ENCODE peak calls at places on chromosomes 1 and 21, in six cellular contexts. One of them, this sample, is unnamed. For H3K9me3, the result is how much of the 10 kb centered on the place peaks cover.

GRCh38 chr1:26607191-26607590 is 77.6 kb downstream of the RPS6KA1 start:
- DNase-seq in colonic mucosa: no peak
- DNase-seq in right lobe of liver: no peak
- DNase-seq in prostate gland: no peak
- DNase-seq in cardiac muscle cell: peak
- DNase-seq in pancreas: no peak
- DNase-seq in this sample: no peak

GRCh38 chr1:170932236-170932635 is 3.1 kb upstream of the MROH9 start:
- DNase-seq in colonic mucosa: no peak
- DNase-seq in right lobe of liver: no peak
- DNase-seq in prostate gland: no peak
- DNase-seq in cardiac muscle cell: no peak
- DNase-seq in pancreas: no peak
- DNase-seq in this sample: no peak

GRCh38 chr1:242425232-242425631 is 99.3 kb downstream of the PLD5 start:
- DNase-seq in colonic mucosa: no peak
- DNase-seq in right lobe of liver: no peak
- DNase-seq in prostate gland: no peak
- DNase-seq in cardiac muscle cell: no peak
- DNase-seq in pancreas: no peak
- DNase-seq in this sample: no peak

GRCh38 chr1:233355841-233356704 is 28.5 kb downstream of the MAP3K21 start:
- DNase-seq in colonic mucosa: no peak
- DNase-seq in right lobe of liver: no peak
- DNase-seq in prostate gland: no peak
- DNase-seq in cardiac muscle cell: peak
- DNase-seq in pancreas: no peak
- DNase-seq in this sample: no peak

GRCh38 chr1:15708486-15709137 is 24.5 kb downstream of the PLEKHM2 start:
- DNase-seq in colonic mucosa: no peak
- DNase-seq in right lobe of liver: no peak
- DNase-seq in prostate gland: no peak
- DNase-seq in cardiac muscle cell: no peak
- DNase-seq in pancreas: no peak
- DNase-seq in this sample: no peak

GRCh38 chr1:31781138-31782065 is 17.3 kb upstream of the ADGRB2 start:
- DNase-seq in colonic mucosa: no peak
- DNase-seq in right lobe of liver: no peak
- DNase-seq in prostate gland: no peak
- DNase-seq in cardiac muscle cell: peak
- DNase-seq in pancreas: no peak
- DNase-seq in this sample: no peak

GRCh38 chr1:8880068-8880676 is 1.7 kb upstream of the ENO1 start:
- DNase-seq in colonic mucosa: peak
- DNase-seq in right lobe of liver: peak
- DNase-seq in prostate gland: peak
- DNase-seq in cardiac muscle cell: peak
- DNase-seq in pancreas: no peak
- DNase-seq in this sample: no peak

GRCh38 chr1:65027699-65028358 is 61.5 kb upstream of the JAK1 start:
- DNase-seq in colonic mucosa: peak
- DNase-seq in right lobe of liver: peak
- DNase-seq in prostate gland: peak
- DNase-seq in cardiac muscle cell: peak
- DNase-seq in pancreas: peak
- DNase-seq in this sample: peak

GRCh38 chr1:26991310-26992116 is 2.0 kb upstream of the TRNP1 start:
- DNase-seq in colonic mucosa: no peak
- DNase-seq in right lobe of liver: no peak
- DNase-seq in prostate gland: no peak
- DNase-seq in cardiac muscle cell: no peak
- DNase-seq in pancreas: no peak
- DNase-seq in this sample: no peak

GRCh38 chr21:38409907-38410306 is 88.4 kb downstream of the ERG start:
- DNase-seq in colonic mucosa: no peak
- DNase-seq in right lobe of liver: no peak
- DNase-seq in prostate gland: no peak
- DNase-seq in cardiac muscle cell: no peak
- DNase-seq in pancreas: no peak
- DNase-seq in this sample: no peak

GRCh38 chr21:23837564-23837963 is 1769.7 kb downstream of the MRPL39 start:
- DNase-seq in colonic mucosa: no peak
- DNase-seq in right lobe of liver: no peak
- DNase-seq in prostate gland: no peak
- DNase-seq in cardiac muscle cell: no peak
- DNase-seq in pancreas: no peak
- DNase-seq in this sample: no peak
- H3K9me3 ChIP-seq in colonic mucosa: under half
- H3K9me3 ChIP-seq in right lobe of liver: under half
- H3K9me3 ChIP-seq in prostate gland: under half
- H3K9me3 ChIP-seq in cardiac muscle cell: under half
- H3K9me3 ChIP-seq in pancreas: under half
- H3K9me3 ChIP-seq in this sample: under half

GRCh38 chr1:71603044-71603776 is 522.4 kb upstream of the ZRANB2 start:
- DNase-seq in colonic mucosa: no peak
- DNase-seq in right lobe of liver: no peak
- DNase-seq in prostate gland: no peak
- DNase-seq in cardiac muscle cell: no peak
- DNase-seq in pancreas: no peak
- DNase-seq in this sample: no peak
- H3K9me3 ChIP-seq in colonic mucosa: under half
- H3K9me3 ChIP-seq in right lobe of liver: under half
- H3K9me3 ChIP-seq in prostate gland: under half
- H3K9me3 ChIP-seq in cardiac muscle cell: under half
- H3K9me3 ChIP-seq in pancreas: under half
- H3K9me3 ChIP-seq in this sample: under half

GRCh38 chr1:107315652-107316051 is 174.8 kb downstream of the NTNG1 start:
- DNase-seq in colonic mucosa: no peak
- DNase-seq in right lobe of liver: no peak
- DNase-seq in prostate gland: no peak
- DNase-seq in cardiac muscle cell: no peak
- DNase-seq in pancreas: no peak
- DNase-seq in this sample: no peak
- H3K9me3 ChIP-seq in colonic mucosa: under half
- H3K9me3 ChIP-seq in right lobe of liver: under half
- H3K9me3 ChIP-seq in prostate gland: under half
- H3K9me3 ChIP-seq in cardiac muscle cell: under half
- H3K9me3 ChIP-seq in pancreas: under half
- H3K9me3 ChIP-seq in this sample: under half

DNA sequence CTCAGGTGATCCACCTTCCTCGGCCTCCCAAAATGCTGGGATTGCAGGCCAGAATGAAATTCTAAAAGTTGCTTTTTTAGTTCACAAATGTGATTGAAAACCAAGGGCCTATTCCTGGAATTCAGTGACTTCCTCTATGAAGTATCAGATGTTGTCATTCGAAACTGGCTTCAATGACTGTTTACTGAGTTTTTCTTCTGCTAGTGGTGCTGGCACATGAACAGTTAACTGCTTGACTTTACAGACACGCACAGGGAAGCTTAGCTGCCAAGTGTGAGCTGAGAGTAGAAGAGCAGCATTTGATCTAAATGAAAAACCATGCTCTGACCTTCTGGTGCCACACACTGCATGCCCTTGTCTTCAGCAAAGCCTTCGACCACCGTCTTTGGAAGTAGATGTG is 32.8 kb upstream of the AJAP1 start:
- DNase-seq in colonic mucosa: no peak
- DNase-seq in right lobe of liver: no peak
- DNase-seq in prostate gland: no peak
- DNase-seq in cardiac muscle cell: no peak
- DNase-seq in pancreas: no peak
- DNase-seq in this sample: no peak
- H3K9me3 ChIP-seq in colonic mucosa: under half
- H3K9me3 ChIP-seq in right lobe of liver: under half
- H3K9me3 ChIP-seq in prostate gland: under half
- H3K9me3 ChIP-seq in cardiac muscle cell: under half
- H3K9me3 ChIP-seq in pancreas: under half
- H3K9me3 ChIP-seq in this sample: under half

GRCh38 chr1:35531368-35531767 is 25.8 kb downstream of the KIAA0319L start:
- DNase-seq in colonic mucosa: no peak
- DNase-seq in right lobe of liver: no peak
- DNase-seq in prostate gland: no peak
- DNase-seq in cardiac muscle cell: no peak
- DNase-seq in pancreas: no peak
- DNase-seq in this sample: no peak
- H3K9me3 ChIP-seq in colonic mucosa: under half
- H3K9me3 ChIP-seq in right lobe of liver: under half
- H3K9me3 ChIP-seq in prostate gland: under half
- H3K9me3 ChIP-seq in cardiac muscle cell: under half
- H3K9me3 ChIP-seq in pancreas: under half
- H3K9me3 ChIP-seq in this sample: under half

GRCh38 chr1:81304187-81304586 is 496.5 kb upstream of the ADGRL2 start:
- DNase-seq in colonic mucosa: no peak
- DNase-seq in right lobe of liver: no peak
- DNase-seq in prostate gland: no peak
- DNase-seq in cardiac muscle cell: peak
- DNase-seq in pancreas: no peak
- DNase-seq in this sample: no peak

GRCh38 chr1:81296584-81296983 is 504.1 kb upstream of the ADGRL2 start:
- DNase-seq in colonic mucosa: no peak
- DNase-seq in right lobe of liver: no peak
- DNase-seq in prostate gland: no peak
- DNase-seq in cardiac muscle cell: peak
- DNase-seq in pancreas: no peak
- DNase-seq in this sample: no peak

GRCh38 chr1:81298321-81298720 is 502.4 kb upstream of the ADGRL2 start:
- DNase-seq in colonic mucosa: no peak
- DNase-seq in right lobe of liver: no peak
- DNase-seq in prostate gland: no peak
- DNase-seq in cardiac muscle cell: peak
- DNase-seq in pancreas: no peak
- DNase-seq in this sample: no peak

DNA sequence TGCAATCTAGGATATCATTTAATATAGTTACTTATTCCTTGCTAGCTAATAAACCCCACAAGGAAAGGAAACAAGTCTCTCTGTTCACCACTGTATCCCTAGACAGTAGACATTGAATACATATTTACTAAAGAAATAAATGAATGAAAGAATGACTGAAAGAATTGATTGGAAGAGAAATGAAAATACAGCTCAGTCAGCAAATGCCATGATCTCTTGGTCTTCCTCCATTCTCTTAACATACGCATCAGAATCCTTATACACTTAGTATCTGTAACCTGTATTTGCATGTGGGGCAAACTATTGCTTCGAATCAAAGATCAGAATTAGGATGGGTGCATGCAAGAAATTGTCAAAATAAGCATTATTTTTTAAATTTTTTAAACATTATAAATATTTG is 500.8 kb upstream of the ADGRL2 start:
- DNase-seq in colonic mucosa: no peak
- DNase-seq in right lobe of liver: no peak
- DNase-seq in prostate gland: no peak
- DNase-seq in cardiac muscle cell: no peak
- DNase-seq in pancreas: no peak
- DNase-seq in this sample: no peak
- H3K9me3 ChIP-seq in colonic mucosa: under half
- H3K9me3 ChIP-seq in right lobe of liver: under half
- H3K9me3 ChIP-seq in prostate gland: under half
- H3K9me3 ChIP-seq in cardiac muscle cell: under half
- H3K9me3 ChIP-seq in pancreas: under half
- H3K9me3 ChIP-seq in this sample: under half

DNA sequence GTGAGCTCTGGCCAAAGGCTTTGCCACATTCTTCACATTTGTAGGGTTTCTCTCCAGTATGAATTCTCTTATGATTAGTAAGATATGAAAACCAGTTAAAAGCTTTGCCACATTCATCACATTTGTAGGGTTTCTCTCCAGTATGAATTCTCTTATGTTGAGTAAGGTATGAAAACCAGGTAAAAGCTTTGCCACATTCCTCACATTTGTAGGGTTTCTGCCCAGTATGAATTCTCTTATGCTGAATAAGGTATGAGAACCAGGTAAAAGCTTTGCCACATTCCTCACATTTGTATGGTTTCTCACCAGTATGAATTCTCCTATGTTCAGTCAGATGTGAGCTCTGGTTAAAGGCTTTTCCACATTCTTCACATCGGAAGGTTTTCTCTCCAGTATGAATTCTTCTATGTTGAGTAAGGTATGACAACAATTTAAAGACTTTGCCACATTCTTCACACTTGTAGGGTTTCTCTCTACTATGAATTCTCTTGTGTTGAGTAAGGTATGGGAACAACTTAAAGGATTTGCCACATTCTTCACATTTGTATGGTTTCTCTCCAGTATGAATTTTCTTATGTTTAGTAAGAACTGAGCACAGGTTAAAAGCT is 20.7 kb downstream of the ZNF695 start:
- DNase-seq in colonic mucosa: no peak
- DNase-seq in right lobe of liver: no peak
- DNase-seq in prostate gland: no peak
- DNase-seq in cardiac muscle cell: no peak
- DNase-seq in pancreas: no peak
- DNase-seq in this sample: no peak
- H3K9me3 ChIP-seq in colonic mucosa: under half
- H3K9me3 ChIP-seq in right lobe of liver: under half
- H3K9me3 ChIP-seq in prostate gland: under half
- H3K9me3 ChIP-seq in cardiac muscle cell: under half
- H3K9me3 ChIP-seq in pancreas: under half
- H3K9me3 ChIP-seq in this sample: half or more

This sample was measured in psoas muscle.